ENCODE peak calls at places on chromosomes 2 and 18, in seven cellular contexts. V is epithelial cell of esophagus, M is IMR-90, K is choroid plexus epithelial cell, B is K562, S is cardiac muscle cell, L is transverse colon. X is an unnamed sample.

GRCh38 chr2:54176577-54176976 is 61.2 kb downstream of the ACYP2 start:
- DNase-seq in L (peak), V (peak), K (peak), M (peak), B (peak), S (peak), X (peak)

GRCh38 chr2:216070195-216070594 is 11.4 kb downstream of the PECR start:
- DNase-seq in B (no peak), L (no peak), M (no peak), S (no peak), K (no peak), V (no peak), X (no peak)

GRCh38 chr2:2577366-2577765 is 246.3 kb upstream of the MYT1L start:
- DNase-seq in M (no peak), B (no peak), K (no peak), L (no peak), S (no peak), V (no peak), X (no peak)

GRCh38 chr2:175698076-175698475 is 304.0 kb downstream of the LNPK start:
- DNase-seq in S (no peak), V (no peak), L (no peak), B (no peak), K (no peak), M (no peak), X (no peak)

GRCh38 chr18:8260319-8260718 is 348.9 kb upstream of the RAB12 start:
- DNase-seq in S (no peak), K (no peak), M (peak), L (no peak), V (peak), B (no peak), X (no peak)

GRCh38 chr2:157747695-157748370 is 119.2 kb upstream of the ACVR1C start:
- DNase-seq in S (no peak), M (peak), K (peak), B (no peak), L (no peak), V (peak), X (peak)

GRCh38 chr2:7905756-7906155 is 776.1 kb upstream of the ID2 start:
- DNase-seq in V (no peak), B (no peak), K (no peak), M (no peak), S (no peak), L (peak), X (no peak)

GRCh38 chr2:146135245-146135644 is 1615.3 kb upstream of the ZEB2 start:
- DNase-seq in L (no peak), V (peak), B (no peak), M (no peak), S (no peak), K (no peak), X (peak)

GRCh38 chr2:231900486-231900942 is 25.7 kb downstream of the NPPC start:
- DNase-seq in K (peak), B (peak), S (peak), V (peak), M (peak), L (peak), X (peak)

GRCh38 chr2:73253400-73253799 is 19.3 kb downstream of the CCT7 start:
- DNase-seq in L (no peak), K (no peak), B (no peak), V (no peak), S (no peak), M (no peak), X (no peak)

GRCh38 chr2:240215676-240216051 is 75.2 kb upstream of the OTOS start:
- DNase-seq in V (no peak), L (no peak), B (no peak), M (no peak), K (no peak), S (no peak), X (no peak)

GRCh38 chr2:96404446-96405373 is 69.1 kb downstream of the NCAPH start:
- DNase-seq in V (no peak), K (no peak), B (no peak), M (no peak), S (no peak), L (peak), X (no peak)

GRCh38 chr18:12093520-12094257 is at the start of gene ANKRD62:
- DNase-seq in L (no peak), K (no peak), B (peak), S (no peak), M (no peak), V (no peak), X (no peak)

GRCh38 chr2:8547284-8548064 is 134.4 kb upstream of the ID2 start:
- DNase-seq in L (peak), B (no peak), S (no peak), V (no peak), K (no peak), M (no peak), X (no peak)

GRCh38 chr2:190215620-190216019 is 104.0 kb downstream of the HIBCH start:
- DNase-seq in S (no peak), M (no peak), K (no peak), V (no peak), B (no peak), L (no peak), X (peak)

GRCh38 chr2:106709229-106709628 is 176.7 kb downstream of the ST6GAL2 start:
- DNase-seq in M (no peak), L (no peak), S (no peak), V (no peak), K (no peak), B (no peak), X (no peak)

GRCh38 chr2:105102963-105103421 is 65.1 kb downstream of the MRPS9 start:
- DNase-seq in B (no peak), M (peak), L (no peak), S (peak), V (peak), K (peak), X (peak)

GRCh38 chr2:69253033-69253535 is 133.9 kb downstream of the GFPT1 start:
- DNase-seq in S (no peak), M (peak), V (no peak), K (peak), L (no peak), B (no peak), X (peak)

GRCh38 chr2:10532631-10533101 is 84.5 kb upstream of the ODC1 start:
- DNase-seq in B (no peak), V (peak), S (no peak), L (no peak), M (peak), K (no peak), X (no peak)

GRCh38 chr2:65393743-65394422 is 38.5 kb downstream of the SPRED2 start:
- DNase-seq in M (no peak), V (no peak), S (no peak), K (no peak), B (no peak), L (no peak), X (no peak)

GRCh38 chr2:45458909-45459563 is 152.0 kb downstream of the SRBD1 start:
- DNase-seq in B (peak), M (peak), V (peak), K (peak), S (peak), L (peak), X (peak)

GRCh38 chr2:7819316-7819715 is 862.5 kb upstream of the ID2 start:
- DNase-seq in S (no peak), V (peak), K (no peak), B (no peak), L (no peak), M (no peak), X (no peak)

GRCh38 chr2:8588831-8589191 is 93.0 kb upstream of the ID2 start:
- DNase-seq in M (no peak), V (no peak), K (no peak), S (no peak), B (no peak), L (no peak), X (no peak)

GRCh38 chr2:3867451-3867850 is 164.1 kb downstream of the DCDC2C start:
- DNase-seq in M (no peak), S (peak), L (no peak), V (no peak), K (no peak), B (no peak), X (no peak)

GRCh38 chr18:3319399-3319798 is 57.5 kb downstream of the MYL12B start:
- DNase-seq in B (no peak), K (no peak), M (no peak), V (no peak), L (no peak), S (no peak), X (no peak)

GRCh38 chr2:105813045-105813315 is 68.3 kb downstream of the NCK2 start:
- DNase-seq in V (no peak), B (no peak), K (no peak), S (no peak), M (no peak), L (no peak), X (no peak)

GRCh38 chr2:62055724-62056336 is 140.1 kb upstream of the B3GNT2 start:
- DNase-seq in K (no peak), V (peak), S (no peak), M (no peak), B (no peak), L (no peak), X (no peak)

GRCh38 chr2:187544371-187545080 is 9.7 kb downstream of the TFPI start:
- DNase-seq in M (no peak), L (no peak), K (peak), S (no peak), B (no peak), V (no peak), X (peak)

GRCh38 chr2:74954500-74954874 is 4.0 kb upstream of the POLE4 start:
- DNase-seq in L (no peak), V (no peak), B (no peak), S (no peak), K (no peak), M (no peak), X (no peak)

GRCh38 chr2:151619337-151619989 is 114.8 kb downstream of the NEB start:
- DNase-seq in S (no peak), V (peak), L (no peak), K (peak), M (peak), B (peak), X (peak)

GRCh38 chr2:36789181-36789804 is 92.8 kb downstream of the VIT start:
- DNase-seq in M (no peak), B (no peak), K (no peak), L (no peak), V (no peak), S (no peak), X (no peak)

GRCh38 chr2:49465157-49465831 is 311.0 kb upstream of the FSHR start:
- DNase-seq in M (no peak), L (no peak), V (no peak), S (no peak), B (no peak), K (no peak), X (no peak)

GRCh38 chr2:172765664-172766063 is 30.0 kb downstream of the RAPGEF4 start:
- DNase-seq in S (no peak), B (no peak), L (no peak), M (no peak), K (no peak), V (no peak), X (no peak)

GRCh38 chr2:191878576-191879298 is 31.8 kb upstream of the CAVIN2 start:
- DNase-seq in B (no peak), L (no peak), S (no peak), V (peak), K (peak), M (peak), X (peak)

GRCh38 chr18:46917808-46918600 is 602 bp downstream of the KATNAL2 start:
- DNase-seq in K (peak), B (peak), V (peak), S (peak), L (peak), M (peak), X (peak)

GRCh38 chr18:61643884-61644647 is 248.7 kb downstream of the RNF152 start:
- DNase-seq in B (no peak), S (no peak), L (no peak), V (no peak), M (no peak), K (no peak), X (no peak)

GRCh38 chr2:132923787-132924186 is 253.8 kb upstream of the LYPD1 start:
- DNase-seq in K (peak), M (peak), B (no peak), L (no peak), S (peak), V (no peak), X (peak)

GRCh38 chr18:54232485-54233227 is 8.2 kb upstream of the MBD2 start:
- DNase-seq in K (no peak), B (no peak), V (no peak), M (no peak), S (no peak), L (no peak), X (no peak)

GRCh38 chr18:73136134-73136533 is 268.3 kb upstream of the NETO1 start:
- DNase-seq in V (peak), L (no peak), K (peak), B (no peak), S (peak), M (no peak), X (no peak)
- TF ChIP-seq CTCF in V (peak), L (no peak), K (peak), B (no peak), S (no peak), M (peak), X (peak)

DNA sequence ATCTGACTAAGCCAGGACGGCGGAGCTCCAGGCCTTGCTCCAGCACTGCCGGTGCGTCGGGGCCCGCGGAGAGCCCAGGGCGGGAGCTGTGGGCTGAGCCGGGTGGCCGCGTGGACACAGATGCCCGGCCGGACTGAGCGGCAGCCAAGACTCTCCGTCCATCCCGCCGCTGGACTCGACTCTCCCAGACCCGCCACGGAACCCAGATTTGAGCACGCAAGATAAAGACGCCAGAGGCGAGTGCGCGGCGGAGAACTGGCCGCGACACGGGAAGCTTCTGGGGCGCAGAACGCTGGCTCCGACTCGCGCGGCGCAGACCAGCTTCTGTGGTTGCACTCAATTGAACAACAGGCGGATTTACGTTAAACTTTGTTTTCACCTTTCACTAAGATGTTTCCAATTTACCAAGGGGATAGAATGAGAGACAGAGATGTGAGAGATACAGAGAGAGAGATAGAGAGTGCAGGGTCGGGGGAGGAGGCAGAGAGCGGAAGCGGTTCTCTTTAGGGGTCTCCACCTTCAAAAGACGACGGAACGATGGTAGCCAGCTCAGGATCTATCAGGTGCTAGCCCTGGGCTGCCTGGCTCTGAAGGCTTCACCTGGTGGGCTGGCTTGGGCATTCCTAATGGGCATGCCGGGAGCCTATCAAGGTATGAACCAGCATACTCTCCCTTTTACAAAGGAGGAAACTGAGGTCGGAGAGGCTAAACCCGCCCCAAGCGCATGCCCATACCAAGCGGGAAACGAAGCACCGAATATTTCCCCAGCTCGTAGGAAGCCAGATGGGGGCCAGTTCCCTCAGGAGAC is 10.4 kb upstream of the EN1 start:
- DNase-seq in B (no peak), S (no peak), V (no peak), K (no peak), M (no peak), L (no peak), X (no peak)
- H3K4me3 ChIP-seq in B (no peak), S (no peak), V (no peak), K (no peak), M (no peak), L (no peak), X (no peak)

GRCh38 chr18:45316127-45316526 is 299.1 kb upstream of the SLC14A2 start:
- DNase-seq in M (no peak), S (no peak), L (no peak), B (no peak), K (no peak), V (no peak), X (no peak)
- TF ChIP-seq CTCF in M (no peak), S (no peak), L (no peak), B (peak), K (no peak), V (no peak), X (no peak)

GRCh38 chr18:55547705-55548056 is 40.3 kb downstream of the TCF4 start:
- DNase-seq in V (no peak), L (no peak), M (no peak), S (no peak), B (no peak), K (no peak), X (no peak)

GRCh38 chr18:55549474-55550104 is 38.4 kb downstream of the TCF4 start:
- DNase-seq in M (no peak), K (no peak), V (no peak), L (no peak), S (no peak), B (peak), X (no peak)

GRCh38 chr18:55552498-55553189 is 35.3 kb downstream of the TCF4 start:
- DNase-seq in K (no peak), M (peak), L (no peak), B (no peak), V (no peak), S (no peak), X (peak)

GRCh38 chr18:55546873-55547704 is 40.9 kb downstream of the TCF4 start:
- DNase-seq in S (no peak), M (peak), B (no peak), K (peak), L (no peak), V (peak), X (peak)

DNA sequence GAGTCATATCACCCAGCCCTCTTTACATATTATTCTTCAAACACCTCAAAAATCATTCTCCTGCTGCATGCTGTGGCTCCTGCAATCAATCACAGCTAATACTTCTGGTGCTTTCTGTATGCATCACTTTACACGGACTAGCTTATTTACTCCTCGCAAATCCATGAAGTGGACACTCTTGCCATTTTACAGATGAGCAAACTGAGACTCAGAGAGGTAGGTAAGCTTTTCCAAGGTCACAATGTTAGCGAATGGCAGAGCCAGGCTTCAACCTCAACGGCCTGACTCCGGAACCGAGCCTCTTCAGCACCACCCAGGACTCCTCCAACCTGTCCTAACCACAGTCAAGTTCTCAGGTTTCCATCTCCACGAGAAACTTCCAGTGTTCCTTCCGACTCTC is 36.8 kb downstream of the TCF4 start:
- DNase-seq in K (no peak), S (no peak), B (no peak), M (no peak), V (no peak), L (no peak), X (no peak)
- H3K4me3 ChIP-seq in K (no peak), S (no peak), B (no peak), M (no peak), V (no peak), L (no peak), X (no peak)

GRCh38 chr18:70075906-70076305 is 128.2 kb upstream of the CD226 start:
- DNase-seq in L (no peak), M (no peak), K (peak), S (no peak), B (no peak), V (no peak), X (peak)
- TF ChIP-seq CTCF in L (no peak), M (peak), K (peak), S (peak), B (no peak), V (peak), X (peak)

X was measured in fibroblast of villous mesenchyme.